ENCODE peak calls at places on chromosomes 11 and 22, in seven cellular contexts. F is body of pancreas; S is activated naive CD8-positive, alpha-beta T cell treated with anti-CD3 and anti-CD28 coated beads, Interleukin-2, amount 50 U/mL, for 24 hours; C is non-pigmented ciliary epithelial cell; T is NCI-H2227 treated with DMSO at 0.1 percent for 48 hours; N is GM03348; Q is bronchial epithelial cell. E is an unnamed sample.

GRCh38 chr11:16293204-16293681 is 63.1 kb downstream of the SOX6 start:
- DNase-seq in F (no peak), S (no peak), C (no peak), T (no peak), N (no peak), Q (no peak), E (no peak)

GRCh38 chr22:48228468-48228867 is 1466.0 kb downstream of the TBC1D22A start:
- DNase-seq in F (no peak), S (no peak), C (no peak), T (no peak), N (no peak), Q (no peak), E (no peak)

GRCh38 chr11:93291146-93291545 is 39.4 kb upstream of the DEUP1 start:
- DNase-seq in F (no peak), S (no peak), C (no peak), T (no peak), N (no peak), Q (no peak), E (no peak)

GRCh38 chr11:133649059-133649458 is 116.8 kb upstream of the OPCML start:
- DNase-seq in F (no peak), S (no peak), C (no peak), T (no peak), N (no peak), Q (no peak), E (no peak)

GRCh38 chr11:133917921-133918605 is 38.7 kb downstream of the IGSF9B start:
- DNase-seq in F (no peak), S (no peak), C (no peak), T (no peak), N (no peak), Q (no peak), E (no peak)

GRCh38 chr11:62786318-62787004 is 741 bp upstream of the TMEM179B start:
- DNase-seq in F (peak; percentile 91), S (peak; percentile 90), C (no peak), T (peak; percentile 73), N (peak; percentile 94), Q (peak; percentile 52), E (peak; percentile 91)

GRCh38 chr22:38755155-38755910 is 465 bp downstream of the SUN2 start:
- DNase-seq in F (peak; percentile 97), S (peak; percentile 68), C (no peak), T (no peak), N (peak; percentile 97), Q (peak; percentile 19), E (peak; percentile 76)

GRCh38 chr11:78606667-78607066 is 32.0 kb upstream of the NARS2 start:
- DNase-seq in F (no peak), S (no peak), C (no peak), T (no peak), N (no peak), Q (peak; percentile 48), E (no peak)

GRCh38 chr11:95451682-95452081 is 220.7 kb upstream of the SESN3 start:
- DNase-seq in F (no peak), S (no peak), C (peak; percentile 78), T (no peak), N (peak; percentile 61), Q (peak; percentile 97), E (no peak)

GRCh38 chr11:128021304-128022006 is 565.9 kb downstream of the ETS1 start:
- DNase-seq in F (no peak), S (no peak), C (no peak), T (no peak), N (peak; percentile 47), Q (peak; percentile 53), E (no peak)

GRCh38 chr22:46012182-46012880 is 35.4 kb upstream of the WNT7B start:
- DNase-seq in F (no peak), S (no peak), C (no peak), T (no peak), N (no peak), Q (no peak), E (no peak)

GRCh38 chr22:40325315-40325714 is 21.0 kb upstream of the ADSL start:
- DNase-seq in F (no peak), S (peak; percentile 73), C (no peak), T (no peak), N (no peak), Q (no peak), E (no peak)

GRCh38 chr11:126338346-126339055 is 17.0 kb upstream of the ST3GAL4 start:
- DNase-seq in F (no peak), S (no peak), C (no peak), T (no peak), N (no peak), Q (no peak), E (no peak)

GRCh38 chr11:115869780-115870431 is 365.7 kb upstream of the CADM1 start:
- DNase-seq in F (peak; percentile 25), S (no peak), C (no peak), T (no peak), N (no peak), Q (peak; percentile 33), E (no peak)

GRCh38 chr22:41687901-41688364 is 734 bp downstream of the SNU13 start:
- DNase-seq in F (peak; percentile 30), S (peak; percentile 38), C (no peak), T (no peak), N (peak; percentile 45), Q (no peak), E (no peak)

GRCh38 chr11:19018901-19019300 is 41.6 kb downstream of the MRGPRX2 start:
- DNase-seq in F (no peak), S (no peak), C (no peak), T (no peak), N (no peak), Q (peak; percentile 33), E (no peak)

GRCh38 chr11:67238894-67239794 is 27.1 kb upstream of the GRK2 start:
- DNase-seq in F (no peak), S (no peak), C (no peak), T (no peak), N (no peak), Q (peak; percentile 57), E (no peak)

GRCh38 chr11:79237676-79238075 is 203.2 kb downstream of the TENM4 start:
- DNase-seq in F (peak; percentile 21), S (no peak), C (peak; percentile 93), T (no peak), N (peak; percentile 84), Q (peak; percentile 42), E (no peak)

GRCh38 chr11:18745251-18745650 is 19.3 kb upstream of the IGSF22 start:
- DNase-seq in F (no peak), S (no peak), C (no peak), T (no peak), N (no peak), Q (no peak), E (no peak)

GRCh38 chr22:47204002-47204979 is 441.8 kb downstream of the TBC1D22A start:
- DNase-seq in F (no peak), S (no peak), C (no peak), T (no peak), N (peak; percentile 16), Q (no peak), E (peak; percentile 62)

GRCh38 chr11:118845369-118845768 is 38.3 kb upstream of the CXCR5 start:
- DNase-seq in F (no peak), S (no peak), C (peak; percentile 34), T (no peak), N (peak; percentile 39), Q (peak; percentile 93), E (no peak)

GRCh38 chr22:46881373-46882118 is 119.1 kb downstream of the TBC1D22A start:
- DNase-seq in F (no peak), S (peak; percentile 6), C (no peak), T (no peak), N (peak; percentile 30), Q (peak; percentile 63), E (no peak)

E was measured in type B pancreatic cell.